ENCODE peak calls at places on chromosomes 11 and 22, in five cellular contexts. R, J, I, E and U are unnamed samples.

GRCh38 chr22:25564320-25564978 is at the start of gene GRK3:
- DNase-seq in R (no peak), J (peak; percentile 77), I (peak; percentile 6), E (peak; percentile 86), U (peak; percentile 73)

GRCh38 chr22:38005943-38006342 is 21.6 kb upstream of the SOX10 start:
- DNase-seq in R (no peak), J (no peak), I (no peak), E (no peak), U (no peak)

GRCh38 chr11:63901660-63902059 is 15.3 kb downstream of the RCOR2 start:
- DNase-seq in R (no peak), J (no peak), I (no peak), E (no peak), U (no peak)

GRCh38 chr22:41762980-41763779 is 37.3 kb upstream of the CCDC134 start:
- DNase-seq in R (peak; percentile 39), J (peak; percentile 39), I (no peak), E (no peak), U (no peak)

GRCh38 chr22:33923660-33924246 is 3.5 kb upstream of the LARGE1 start:
- DNase-seq in R (peak; percentile 67), J (peak; percentile 67), I (peak; percentile 52), E (no peak), U (peak; percentile 77)

GRCh38 chr11:108647701-108648527 is 17.0 kb upstream of the DDX10 start:
- DNase-seq in R (peak; percentile 50), J (peak; percentile 53), I (peak; percentile 81), E (no peak), U (peak; percentile 38)

GRCh38 chr11:21675049-21675616 is 517.8 kb upstream of the ANO5 start:
- DNase-seq in R (no peak), J (no peak), I (no peak), E (no peak), U (no peak)

GRCh38 chr22:46776876-46777608 is 14.6 kb downstream of the TBC1D22A start:
- DNase-seq in R (no peak), J (no peak), I (no peak), E (peak; percentile 37), U (no peak)

GRCh38 chr11:91209751-91210150 is 986.9 kb upstream of the CHORDC1 start:
- DNase-seq in R (no peak), J (no peak), I (no peak), E (no peak), U (no peak)

GRCh38 chr11:1390603-1391164 is 950 bp downstream of the BRSK2 start:
- DNase-seq in R (no peak), J (no peak), I (no peak), E (no peak), U (no peak)

GRCh38 chr11:45341379-45341778 is 55.2 kb upstream of the SYT13 start:
- DNase-seq in R (no peak), J (no peak), I (no peak), E (no peak), U (no peak)

GRCh38 chr11:114171257-114172054 is 111.9 kb downstream of the ZBTB16 start:
- DNase-seq in R (peak; percentile 10), J (no peak), I (no peak), E (peak; percentile 87), U (peak; percentile 93)

GRCh38 chr11:75273331-75273988 is 32.9 kb downstream of the TPBGL start:
- DNase-seq in R (no peak), J (no peak), I (no peak), E (no peak), U (peak; percentile 11)

GRCh38 chr11:29956076-29956556 is 60.7 kb downstream of the KCNA4 start:
- DNase-seq in R (no peak), J (no peak), I (no peak), E (no peak), U (no peak)

GRCh38 chr11:58900479-58901420 is 38.5 kb upstream of the GLYATL1 start:
- DNase-seq in R (peak; percentile 56), J (peak; percentile 85), I (no peak), E (peak; percentile 80), U (no peak)

DNA sequence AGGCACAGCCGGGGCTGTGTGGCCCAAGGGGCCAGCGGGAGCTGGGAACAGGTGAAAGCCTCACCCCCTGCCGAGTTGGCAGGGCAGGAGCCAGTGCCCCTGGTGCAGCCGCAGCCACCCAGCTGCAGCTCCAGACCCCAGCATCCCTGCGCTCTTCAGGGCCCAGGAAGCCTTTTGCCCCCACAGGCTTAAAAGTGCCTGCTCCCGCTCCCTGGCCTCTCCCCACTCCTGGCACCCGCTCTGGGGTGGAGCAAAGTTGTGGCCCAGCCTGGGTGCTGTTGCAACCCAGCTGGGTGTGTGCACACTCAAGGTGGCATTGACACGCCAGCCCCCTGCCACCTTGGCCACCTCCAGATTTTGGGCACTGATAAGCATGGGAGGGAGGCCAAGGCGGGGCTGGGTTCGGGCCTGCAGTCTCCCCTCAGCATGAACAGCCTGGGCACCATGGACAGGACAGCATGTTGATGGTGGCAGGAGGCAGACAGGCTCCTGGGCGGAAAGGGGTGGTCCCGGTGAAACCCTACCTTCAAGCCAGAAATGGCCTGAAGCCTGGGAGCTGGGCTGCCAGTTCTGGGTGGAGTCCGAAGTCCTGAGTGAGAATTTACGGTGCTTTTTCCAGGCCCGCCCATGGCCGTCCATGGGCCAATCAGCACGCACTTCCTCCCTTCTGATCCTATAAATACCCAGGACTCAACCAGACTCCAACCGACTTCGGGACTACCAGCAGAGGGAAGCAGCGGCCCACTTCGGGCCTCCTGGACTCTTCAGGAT is 23.5 kb upstream of the RNASEH2C start:
- DNase-seq in R (peak; percentile 82), J (peak; percentile 60), I (no peak), E (peak; percentile 60), U (no peak)
- TF ChIP-seq CTCF in R (peak; percentile 91), J (peak; percentile 33), I (peak; percentile 44), E (peak; percentile 14), U (no peak)

GRCh38 chr22:48893288-48894063 is 934.2 kb downstream of the BRD1 start:
- DNase-seq in R (no peak), J (no peak), I (no peak), E (no peak), U (no peak)

GRCh38 chr22:48894804-48895250 is 932.8 kb downstream of the BRD1 start:
- DNase-seq in R (no peak), J (no peak), I (no peak), E (no peak), U (no peak)

GRCh38 chr22:48895341-48895740 is 932.3 kb downstream of the BRD1 start:
- DNase-seq in R (no peak), J (no peak), I (no peak), E (no peak), U (no peak)

GRCh38 chr22:48892571-48893287 is 934.9 kb downstream of the BRD1 start:
- DNase-seq in R (no peak), J (no peak), I (no peak), E (no peak), U (no peak)

DNA sequence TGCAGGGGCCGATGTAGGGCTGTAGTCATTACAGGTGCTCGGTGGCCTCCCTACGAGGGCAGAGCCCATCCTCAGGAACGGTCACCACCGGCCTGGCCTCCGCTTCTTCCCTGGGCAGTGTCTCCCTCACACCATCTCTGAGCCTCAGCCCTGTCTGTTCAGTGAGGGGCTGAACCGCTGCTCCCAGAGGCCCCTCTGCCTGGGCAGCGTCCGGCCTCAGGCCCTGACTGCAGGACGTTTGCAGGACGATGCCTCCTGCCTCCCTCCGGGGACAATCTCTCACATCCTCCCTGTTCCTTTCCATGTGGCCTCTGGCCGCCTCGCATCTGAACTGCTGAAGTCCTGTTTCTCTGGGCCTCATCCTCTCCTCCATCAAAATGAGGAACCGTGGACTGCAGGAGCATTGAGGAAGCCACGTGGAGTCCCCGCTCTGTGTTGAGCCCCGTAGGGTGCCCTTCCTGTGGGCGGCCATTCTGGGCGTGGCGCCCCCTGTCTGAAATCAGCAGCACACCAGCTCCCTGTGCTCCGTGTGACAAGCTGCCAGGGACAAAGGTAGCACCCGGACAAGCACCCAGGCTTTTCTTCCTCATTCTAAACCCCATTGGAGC is 933.5 kb downstream of the BRD1 start:
- DNase-seq in R (no peak), J (no peak), I (no peak), E (no peak), U (no peak)
- TF ChIP-seq CTCF in R (peak; percentile 58), J (no peak), I (no peak), E (no peak), U (no peak)

DNA sequence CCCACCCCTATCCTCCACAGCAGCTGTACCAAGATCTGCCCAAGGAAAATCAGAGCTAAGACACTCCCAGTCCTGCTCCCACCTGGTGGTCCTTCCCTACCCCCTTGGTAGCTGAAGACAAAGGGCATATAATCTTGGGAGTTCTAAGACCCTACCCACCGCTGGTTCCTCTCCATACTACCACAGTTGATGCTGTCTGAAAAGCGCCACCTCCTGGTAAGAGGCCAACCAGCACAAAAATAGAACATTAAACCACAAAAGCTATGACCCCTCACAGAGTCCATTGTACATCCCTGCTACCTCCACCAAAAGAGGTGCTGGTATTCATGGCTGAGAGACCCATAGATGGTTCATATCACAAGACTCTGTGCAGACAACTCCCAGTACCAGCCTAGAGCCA is 161.5 kb upstream of the ARHGAP42 start:
- DNase-seq in R (no peak), J (no peak), I (no peak), E (no peak), U (no peak)
- TF ChIP-seq CTCF in R (peak; percentile 14), J (peak; percentile 13), I (peak; percentile 26), E (no peak), U (no peak)

GRCh38 chr22:19717691-19718254 is 3.5 kb downstream of the SEPTIN5 start:
- DNase-seq in R (no peak), J (peak; percentile 86), I (no peak), E (peak; percentile 78), U (peak; percentile 86)

GRCh38 chr22:19718255-19719054 is 4.2 kb downstream of the SEPTIN5 start:
- DNase-seq in R (no peak), J (no peak), I (no peak), E (no peak), U (no peak)

GRCh38 chr22:19716041-19716828 is 1.9 kb downstream of the SEPTIN5 start:
- DNase-seq in R (no peak), J (no peak), I (no peak), E (no peak), U (no peak)

GRCh38 chr22:19716829-19717105 is 2.5 kb downstream of the SEPTIN5 start:
- DNase-seq in R (no peak), J (no peak), I (no peak), E (no peak), U (no peak)

DNA sequence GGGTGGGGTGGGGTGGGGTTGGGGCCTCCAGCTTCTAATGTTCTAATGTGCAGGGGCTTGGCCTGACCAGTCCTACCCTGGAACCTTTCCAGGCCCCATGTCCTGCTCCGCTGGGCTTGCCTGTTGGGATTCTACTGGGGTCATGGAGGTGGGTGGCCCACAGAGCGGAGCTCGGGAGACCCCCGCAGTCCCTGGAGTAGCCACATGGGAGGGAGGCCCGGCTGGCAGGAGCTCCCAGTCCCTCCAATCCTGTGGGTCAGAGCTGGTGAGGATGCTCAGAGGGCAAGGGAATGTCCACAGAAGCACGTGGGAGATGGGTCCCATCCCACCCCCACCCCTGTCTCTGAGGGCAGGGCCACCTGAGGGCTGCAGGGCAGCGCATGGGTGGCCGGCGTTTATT is 2.9 kb downstream of the SEPTIN5 start:
- DNase-seq in R (no peak), J (no peak), I (no peak), E (no peak), U (no peak)
- TF ChIP-seq CTCF in R (no peak), J (no peak), I (no peak), E (no peak), U (no peak)

GRCh38 chr11:123170929-123171328 is 24.1 kb downstream of the CLMP start:
- DNase-seq in R (no peak), J (no peak), I (no peak), E (no peak), U (no peak)

GRCh38 chr11:123173856-123174186 is 21.2 kb downstream of the CLMP start:
- DNase-seq in R (no peak), J (no peak), I (no peak), E (no peak), U (no peak)

GRCh38 chr11:123169821-123170220 is 25.2 kb downstream of the CLMP start:
- DNase-seq in R (no peak), J (no peak), I (no peak), E (no peak), U (no peak)

GRCh38 chr11:123174196-123175183 is 20.6 kb downstream of the CLMP start:
- DNase-seq in R (no peak), J (no peak), I (peak; percentile 92), E (no peak), U (peak; percentile 89)

GRCh38 chr11:123173040-123173855 is 21.8 kb downstream of the CLMP start:
- DNase-seq in R (no peak), J (no peak), I (peak; percentile 97), E (no peak), U (no peak)
- TF ChIP-seq CTCF in R (no peak), J (no peak), I (no peak), E (no peak), U (no peak)